ENCODE peak calls at places on chromosomes 4 and X, in five cellular contexts. One of them, this sample, is unnamed.

GRCh38 chr4:73897380-73898136 is 28.4 kb downstream of the CXCL1 start:
- DNase-seq in body of pancreas: no peak
- DNase-seq in lung: no peak
- DNase-seq in heart right ventricle: no peak
- DNase-seq in endodermal cell: no peak
- DNase-seq in this sample: no peak

GRCh38 chr4:5821665-5822358 is 71.1 kb downstream of the CRMP1 start:
- DNase-seq in lung: no peak
- DNase-seq in body of pancreas: no peak
- DNase-seq in heart right ventricle: no peak
- DNase-seq in endodermal cell: peak
- DNase-seq in this sample: no peak

GRCh38 chr4:151671541-151672059 is 89.2 kb downstream of the GATB start:
- DNase-seq in endodermal cell: peak
- DNase-seq in lung: no peak
- DNase-seq in heart right ventricle: no peak
- DNase-seq in body of pancreas: no peak
- DNase-seq in this sample: no peak

GRCh38 chrX:131841496-131842410 is 181.3 kb upstream of the STK26 start:
- DNase-seq in endodermal cell: peak
- DNase-seq in body of pancreas: peak
- DNase-seq in lung: peak
- DNase-seq in heart right ventricle: peak
- DNase-seq in this sample: no peak

GRCh38 chrX:135740683-135741149 is 27.3 kb downstream of the CT45A3 start:
- DNase-seq in heart right ventricle: no peak
- DNase-seq in lung: no peak
- DNase-seq in endodermal cell: peak
- DNase-seq in body of pancreas: peak
- DNase-seq in this sample: no peak

GRCh38 chr4:39658756-39659155 is 20.1 kb upstream of the SMIM14 start:
- DNase-seq in body of pancreas: no peak
- DNase-seq in endodermal cell: no peak
- DNase-seq in heart right ventricle: no peak
- DNase-seq in lung: no peak
- DNase-seq in this sample: no peak

GRCh38 chr4:81492596-81492995 is 20.9 kb upstream of the RASGEF1B start:
- DNase-seq in lung: no peak
- DNase-seq in heart right ventricle: no peak
- DNase-seq in body of pancreas: no peak
- DNase-seq in endodermal cell: no peak
- DNase-seq in this sample: no peak

GRCh38 chrX:1384738-1385250 is 7.1 kb downstream of the SLC25A6 start:
- DNase-seq in body of pancreas: no peak
- DNase-seq in lung: no peak
- DNase-seq in endodermal cell: peak
- DNase-seq in heart right ventricle: no peak
- DNase-seq in this sample: no peak

GRCh38 chr4:154485127-154485773 is 6.3 kb downstream of the DCHS2 start:
- DNase-seq in heart right ventricle: no peak
- DNase-seq in body of pancreas: no peak
- DNase-seq in endodermal cell: no peak
- DNase-seq in lung: no peak
- DNase-seq in this sample: no peak

GRCh38 chrX:154378059-154378798 is 866 bp upstream of the EMD start:
- DNase-seq in endodermal cell: peak
- DNase-seq in lung: peak
- DNase-seq in heart right ventricle: no peak
- DNase-seq in body of pancreas: peak
- DNase-seq in this sample: no peak

GRCh38 chr4:87521757-87522374 is 7.3 kb downstream of the SPARCL1 start:
- DNase-seq in lung: no peak
- DNase-seq in endodermal cell: no peak
- DNase-seq in heart right ventricle: no peak
- DNase-seq in body of pancreas: no peak
- DNase-seq in this sample: no peak

GRCh38 chrX:44462851-44463250 is 79.8 kb downstream of the FUNDC1 start:
- DNase-seq in heart right ventricle: peak
- DNase-seq in body of pancreas: no peak
- DNase-seq in endodermal cell: no peak
- DNase-seq in lung: peak
- DNase-seq in this sample: no peak

GRCh38 chr4:108155373-108155772 is 13.4 kb downstream of the LEF1 start:
- DNase-seq in lung: no peak
- DNase-seq in body of pancreas: no peak
- DNase-seq in heart right ventricle: no peak
- DNase-seq in endodermal cell: peak
- DNase-seq in this sample: peak

GRCh38 chr4:180665481-180665880 is 1577.7 kb upstream of the TENM3 start:
- DNase-seq in lung: no peak
- DNase-seq in endodermal cell: no peak
- DNase-seq in heart right ventricle: no peak
- DNase-seq in body of pancreas: no peak
- DNase-seq in this sample: no peak

GRCh38 chr4:76028242-76028859 is 5.1 kb upstream of the CXCL10 start:
- DNase-seq in heart right ventricle: no peak
- DNase-seq in lung: no peak
- DNase-seq in endodermal cell: no peak
- DNase-seq in body of pancreas: no peak
- DNase-seq in this sample: no peak

GRCh38 chr4:43339435-43339834 is 446.9 kb downstream of the GRXCR1 start:
- DNase-seq in lung: no peak
- DNase-seq in endodermal cell: no peak
- DNase-seq in heart right ventricle: no peak
- DNase-seq in body of pancreas: no peak
- DNase-seq in this sample: no peak

GRCh38 chr4:106201373-106201772 is 114.6 kb downstream of the TBCK start:
- DNase-seq in endodermal cell: no peak
- DNase-seq in lung: no peak
- DNase-seq in heart right ventricle: no peak
- DNase-seq in body of pancreas: no peak
- DNase-seq in this sample: no peak

GRCh38 chrX:97787849-97788248 is 904.1 kb downstream of the RPA4 start:
- DNase-seq in endodermal cell: no peak
- DNase-seq in lung: no peak
- DNase-seq in body of pancreas: no peak
- DNase-seq in heart right ventricle: no peak
- DNase-seq in this sample: no peak

GRCh38 chr4:1299301-1299860 is 9.7 kb downstream of the MAEA start:
- DNase-seq in endodermal cell: no peak
- DNase-seq in lung: no peak
- DNase-seq in body of pancreas: no peak
- DNase-seq in heart right ventricle: no peak
- DNase-seq in this sample: no peak

GRCh38 chr4:77852892-77853495 is 9.6 kb upstream of the MRPL1 start:
- DNase-seq in body of pancreas: no peak
- DNase-seq in heart right ventricle: no peak
- DNase-seq in lung: no peak
- DNase-seq in endodermal cell: no peak
- DNase-seq in this sample: peak

GRCh38 chr4:56743550-56743949 is 62.5 kb upstream of the HOPX start:
- DNase-seq in endodermal cell: no peak
- DNase-seq in heart right ventricle: no peak
- DNase-seq in body of pancreas: no peak
- DNase-seq in lung: no peak
- DNase-seq in this sample: no peak

GRCh38 chrX:15468036-15468435 is 25.1 kb downstream of the PIR start:
- DNase-seq in lung: no peak
- DNase-seq in endodermal cell: peak
- DNase-seq in heart right ventricle: no peak
- DNase-seq in body of pancreas: peak
- DNase-seq in this sample: no peak

GRCh38 chrX:15472523-15472922 is 20.6 kb downstream of the PIR start:
- DNase-seq in endodermal cell: no peak
- DNase-seq in lung: no peak
- DNase-seq in body of pancreas: no peak
- DNase-seq in heart right ventricle: no peak
- DNase-seq in this sample: no peak

GRCh38 chrX:15474058-15474457 is 19.1 kb downstream of the PIR start:
- DNase-seq in body of pancreas: no peak
- DNase-seq in lung: no peak
- DNase-seq in heart right ventricle: no peak
- DNase-seq in endodermal cell: no peak
- DNase-seq in this sample: no peak

GRCh38 chrX:15469613-15470012 is 23.5 kb downstream of the PIR start:
- DNase-seq in heart right ventricle: no peak
- DNase-seq in lung: no peak
- DNase-seq in body of pancreas: no peak
- DNase-seq in endodermal cell: no peak
- DNase-seq in this sample: no peak

GRCh38 chrX:15471016-15471415 is 22.1 kb downstream of the PIR start:
- DNase-seq in endodermal cell: peak
- DNase-seq in lung: peak
- DNase-seq in heart right ventricle: peak
- DNase-seq in body of pancreas: peak
- DNase-seq in this sample: no peak
- TF ChIP-seq CTCF in endodermal cell: peak
- TF ChIP-seq CTCF in lung: peak
- TF ChIP-seq CTCF in heart right ventricle: peak
- TF ChIP-seq CTCF in body of pancreas: peak
- TF ChIP-seq CTCF in this sample: peak

GRCh38 chr4:186723207-186724047 is at the start of gene FAT1:
- DNase-seq in endodermal cell: peak
- DNase-seq in body of pancreas: peak
- DNase-seq in heart right ventricle: peak
- DNase-seq in lung: peak
- DNase-seq in this sample: no peak
- TF ChIP-seq CTCF in endodermal cell: no peak
- TF ChIP-seq CTCF in body of pancreas: no peak
- TF ChIP-seq CTCF in heart right ventricle: no peak
- TF ChIP-seq CTCF in lung: no peak
- TF ChIP-seq CTCF in this sample: no peak

DNA sequence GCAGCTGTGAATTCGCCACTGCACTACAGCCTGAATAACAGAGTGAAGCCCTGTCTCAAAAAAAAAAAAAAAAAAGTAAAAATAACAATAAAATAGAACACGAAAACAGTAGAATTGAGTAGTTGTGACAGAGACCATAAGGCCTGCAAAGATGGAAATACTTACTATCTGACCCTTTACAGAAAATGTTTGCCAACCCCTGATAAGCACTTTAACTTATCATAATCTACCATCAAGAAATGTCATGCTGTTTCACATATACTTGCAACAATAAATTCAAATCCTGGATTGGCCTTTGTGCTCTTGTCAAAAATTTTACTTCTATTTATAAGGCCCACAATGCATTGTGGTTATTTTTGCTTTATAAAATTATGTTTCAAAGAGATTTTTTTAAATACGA is 75.5 kb downstream of the ING2 start:
- DNase-seq in lung: no peak
- DNase-seq in heart right ventricle: no peak
- DNase-seq in body of pancreas: no peak
- DNase-seq in endodermal cell: no peak
- DNase-seq in this sample: no peak
- TF ChIP-seq CTCF in lung: no peak
- TF ChIP-seq CTCF in heart right ventricle: no peak
- TF ChIP-seq CTCF in body of pancreas: no peak
- TF ChIP-seq CTCF in endodermal cell: no peak
- TF ChIP-seq CTCF in this sample: no peak

DNA sequence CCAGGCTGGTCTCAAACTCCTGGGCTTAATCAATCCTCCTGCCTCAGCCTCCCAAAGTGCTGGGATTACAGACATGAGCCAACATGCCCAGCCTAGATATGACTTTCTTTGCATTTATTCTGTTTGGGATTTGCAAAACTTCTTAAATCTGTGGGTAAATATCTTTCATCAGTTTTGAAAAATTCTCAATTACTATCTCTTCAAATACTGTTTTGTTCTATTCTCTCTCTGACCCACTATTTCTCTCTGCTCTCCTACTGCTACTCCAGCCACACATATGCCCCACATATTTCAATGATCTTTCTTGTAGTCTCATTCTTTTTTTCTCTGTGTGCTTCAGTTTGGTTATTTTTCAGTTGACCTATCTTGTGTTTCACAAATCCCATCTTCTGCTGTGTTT is 205.1 kb downstream of the CHIC2 start:
- DNase-seq in heart right ventricle: no peak
- DNase-seq in endodermal cell: no peak
- DNase-seq in lung: no peak
- DNase-seq in body of pancreas: no peak
- DNase-seq in this sample: no peak
- TF ChIP-seq CTCF in heart right ventricle: no peak
- TF ChIP-seq CTCF in endodermal cell: no peak
- TF ChIP-seq CTCF in lung: no peak
- TF ChIP-seq CTCF in body of pancreas: no peak
- TF ChIP-seq CTCF in this sample: no peak

DNA sequence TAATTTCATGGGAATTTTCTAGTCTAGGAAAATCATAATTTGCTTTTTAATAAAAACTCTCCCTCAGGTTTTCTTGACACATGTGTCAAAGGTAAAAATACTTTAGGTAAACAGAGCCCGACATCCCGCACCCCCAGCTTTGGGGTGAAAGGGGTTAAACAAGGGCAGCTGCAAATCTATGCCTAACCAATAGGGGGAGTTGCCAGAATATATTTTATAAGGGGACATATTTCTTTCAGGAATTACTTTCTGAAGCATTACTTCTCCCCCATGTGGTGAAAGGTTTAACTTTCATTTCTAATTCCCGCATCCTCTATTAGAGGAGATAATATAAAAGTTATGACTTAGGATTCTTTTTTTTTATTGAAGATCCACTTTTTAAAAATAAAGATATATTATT is 53.9 kb upstream of the HEPH start:
- DNase-seq in endodermal cell: peak
- DNase-seq in heart right ventricle: no peak
- DNase-seq in body of pancreas: no peak
- DNase-seq in lung: no peak
- DNase-seq in this sample: peak
- TF ChIP-seq CTCF in endodermal cell: peak
- TF ChIP-seq CTCF in heart right ventricle: peak
- TF ChIP-seq CTCF in body of pancreas: no peak
- TF ChIP-seq CTCF in lung: no peak
- TF ChIP-seq CTCF in this sample: peak

GRCh38 chrX:19670854-19671620 is 155.7 kb upstream of the MAP3K15 start:
- DNase-seq in heart right ventricle: peak
- DNase-seq in body of pancreas: no peak
- DNase-seq in lung: no peak
- DNase-seq in endodermal cell: peak
- DNase-seq in this sample: no peak
- TF ChIP-seq CTCF in heart right ventricle: no peak
- TF ChIP-seq CTCF in body of pancreas: no peak
- TF ChIP-seq CTCF in lung: no peak
- TF ChIP-seq CTCF in endodermal cell: no peak
- TF ChIP-seq CTCF in this sample: no peak

GRCh38 chr4:135371137-135371536 is 1169.5 kb upstream of the PABPC4L start:
- DNase-seq in endodermal cell: peak
- DNase-seq in lung: no peak
- DNase-seq in body of pancreas: peak
- DNase-seq in heart right ventricle: no peak
- DNase-seq in this sample: no peak
- TF ChIP-seq CTCF in endodermal cell: peak
- TF ChIP-seq CTCF in lung: no peak
- TF ChIP-seq CTCF in body of pancreas: peak
- TF ChIP-seq CTCF in heart right ventricle: no peak
- TF ChIP-seq CTCF in this sample: peak